ENCODE peak calls at places on chromosomes 5 and 9, in seven cellular contexts. H is tibial nerve; O is uterus; V is SJSA1; P is A549; C is CD4-positive, alpha-beta T cell; E is naive thymus-derived CD4-positive, alpha-beta T cell. R is an unnamed sample.
A peak's percentile ranks its signal among the peaks of the same experiment; 100 is the strongest.

GRCh38 chr5:181028032-181028819 is 11.8 kb upstream of the BTNL9 start:
- DNase-seq in H (no peak), O (no peak), E (no peak), V (no peak), P (peak; percentile 71), C (no peak), R (no peak)

GRCh38 chr9:126857261-126857960 is 3.0 kb upstream of the ZBTB34 start:
- DNase-seq in C (no peak), P (no peak), V (no peak), H (no peak), E (no peak), O (no peak), R (no peak)

GRCh38 chr9:123617286-123617685 is 261.3 kb downstream of the CRB2 start:
- DNase-seq in V (no peak), O (no peak), P (no peak), H (no peak), C (no peak), E (no peak), R (no peak)

GRCh38 chr9:127065592-127065991 is 56.8 kb downstream of the ANGPTL2 start:
- DNase-seq in O (no peak), C (no peak), P (no peak), H (no peak), V (no peak), E (no peak), R (peak; percentile 32)

GRCh38 chr5:80175337-80175736 is 80.5 kb downstream of the SERINC5 start:
- DNase-seq in V (no peak), O (no peak), H (no peak), E (no peak), C (no peak), P (no peak), R (no peak)

GRCh38 chr9:70256123-70256551 is 2.6 kb upstream of the SMC5 start:
- DNase-seq in E (no peak), H (no peak), C (no peak), V (peak; percentile 67), P (no peak), O (no peak), R (peak; percentile 61)

GRCh38 chr9:85508616-85509015 is 233.1 kb downstream of the AGTPBP1 start:
- DNase-seq in O (no peak), P (no peak), E (no peak), V (no peak), C (no peak), H (no peak), R (no peak)

GRCh38 chr5:53962306-53962705 is 348.1 kb downstream of the ARL15 start:
- DNase-seq in E (no peak), C (no peak), H (no peak), O (no peak), P (no peak), V (no peak), R (no peak)

GRCh38 chr5:29208026-29208425 is 1985.5 kb upstream of the CDH6 start:
- DNase-seq in E (no peak), C (no peak), H (no peak), V (no peak), O (no peak), P (no peak), R (no peak)

GRCh38 chr5:33764786-33765185 is 127.0 kb downstream of the ADAMTS12 start:
- DNase-seq in E (no peak), C (no peak), H (no peak), O (no peak), V (no peak), P (no peak), R (no peak)

DNA sequence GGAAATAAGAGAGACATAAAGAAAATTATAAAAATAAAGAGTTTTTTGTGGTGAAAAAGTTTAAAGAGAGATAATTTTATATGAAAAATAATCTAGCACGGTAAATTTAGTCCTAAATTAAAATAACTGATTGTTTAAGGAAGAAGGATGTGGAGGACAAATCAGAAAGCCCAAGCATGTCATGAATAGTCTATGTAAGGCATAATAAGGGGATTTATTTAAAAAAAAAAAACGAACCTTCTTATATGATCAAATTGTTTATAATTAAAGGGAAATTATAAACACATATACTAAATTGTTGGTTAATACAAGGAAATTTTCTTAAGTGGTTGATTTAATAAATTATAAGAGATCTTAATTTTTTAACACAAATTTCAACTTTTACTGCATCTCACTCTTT is 551.8 kb upstream of the TYRP1 start:
- DNase-seq in O (no peak), C (no peak), E (no peak), V (no peak), H (no peak), P (no peak), R (no peak)
- H3K9me3 ChIP-seq in O (no peaks in the 10 kb centered on the region), C (peaks cover 6% of the 10 kb centered on the region), E (no peaks in the 10 kb centered on the region), V (no peaks in the 10 kb centered on the region), H (no peaks in the 10 kb centered on the region), P (peaks cover 8% of the 10 kb centered on the region), R (peaks cover 12% of the 10 kb centered on the region)

GRCh38 chr9:122475717-122476116 is 2.0 kb downstream of the OR1J1 start:
- DNase-seq in E (no peak), C (no peak), P (no peak), O (no peak), V (no peak), H (no peak), R (no peak)
- H3K9me3 ChIP-seq in E (no peaks in the 10 kb centered on the region), C (no peaks in the 10 kb centered on the region), P (no peaks in the 10 kb centered on the region), O (no peaks in the 10 kb centered on the region), V (no peaks in the 10 kb centered on the region), H (no peaks in the 10 kb centered on the region), R (no peaks in the 10 kb centered on the region)

DNA sequence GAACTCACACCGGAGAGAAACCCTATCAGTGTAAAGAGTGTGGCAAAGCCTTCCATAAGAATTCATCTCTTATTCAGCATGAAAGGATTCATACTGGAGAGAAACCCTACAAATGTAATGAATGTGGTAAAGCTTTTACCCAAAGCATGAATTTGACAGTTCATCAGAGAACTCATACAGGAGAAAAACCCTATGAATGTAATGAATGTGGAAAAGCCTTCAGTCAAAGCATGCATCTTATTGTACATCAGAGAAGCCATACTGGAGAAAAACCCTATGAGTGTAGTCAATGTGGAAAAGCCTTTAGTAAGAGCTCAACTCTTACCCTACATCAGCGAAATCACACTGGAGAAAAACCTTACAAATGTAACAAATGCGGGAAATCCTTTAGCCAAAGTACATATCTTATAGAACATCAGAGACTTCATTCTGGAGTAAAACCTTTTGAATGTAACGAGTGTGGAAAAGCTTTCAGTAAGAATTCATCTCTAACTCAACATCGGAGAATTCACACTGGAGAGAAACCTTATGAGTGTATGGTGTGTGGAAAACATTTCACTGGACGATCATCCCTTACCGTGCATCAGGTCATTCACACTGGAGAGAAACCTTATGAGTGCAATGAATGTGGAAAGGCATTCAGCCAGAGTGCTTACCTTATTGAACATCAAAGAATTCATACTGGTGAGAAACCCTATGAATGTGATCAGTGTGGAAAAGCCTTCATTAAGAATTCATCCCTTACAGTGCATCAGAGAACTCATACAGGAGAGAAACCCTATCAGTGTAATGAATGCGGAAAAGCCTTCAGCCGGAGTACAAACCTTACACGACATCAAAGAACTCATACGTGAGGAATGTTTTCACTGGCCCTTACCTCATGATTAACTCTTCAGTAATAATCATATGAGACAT is 8.9 kb upstream of the ZNF454 start:
- DNase-seq in H (no peak), C (no peak), P (no peak), E (no peak), V (no peak), O (no peak), R (no peak)
- H3K9me3 ChIP-seq in H (peaks cover 13% of the 10 kb centered on the region), C (peaks cover 98% of the 10 kb centered on the region), P (peaks cover 82% of the 10 kb centered on the region), E (peaks cover 27% of the 10 kb centered on the region), V (peaks cover 66% of the 10 kb centered on the region), O (no peaks in the 10 kb centered on the region), R (peaks cover 54% of the 10 kb centered on the region)

DNA sequence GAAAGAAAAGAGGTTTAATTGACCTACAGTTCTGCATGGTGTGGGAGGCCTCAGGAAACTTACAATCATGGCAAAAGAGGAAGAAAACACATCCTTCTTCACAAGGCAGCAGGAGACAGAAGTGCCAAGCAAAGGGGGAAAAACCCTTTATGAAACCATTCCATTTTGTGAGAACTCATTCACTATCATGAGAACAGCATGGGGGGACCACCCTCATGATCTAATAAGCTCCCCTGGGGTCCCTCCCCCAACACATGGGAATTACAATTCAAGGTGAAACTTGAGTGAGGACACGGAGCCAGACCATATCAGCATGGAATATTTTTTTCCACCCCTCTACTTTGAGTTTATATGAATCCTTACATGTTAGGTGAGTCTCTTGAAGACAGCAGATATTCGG is 173.7 kb downstream of the PHF2 start:
- DNase-seq in V (no peak), E (no peak), H (no peak), O (no peak), C (no peak), P (no peak), R (no peak)
- H3K9me3 ChIP-seq in V (peaks cover 7% of the 10 kb centered on the region), E (no peaks in the 10 kb centered on the region), H (no peaks in the 10 kb centered on the region), O (no peaks in the 10 kb centered on the region), C (peaks cover 41% of the 10 kb centered on the region), P (peaks cover 45% of the 10 kb centered on the region), R (peaks cover 8% of the 10 kb centered on the region)

GRCh38 chr5:2298746-2299145 is 416.0 kb upstream of the IRX4 start:
- DNase-seq in P (no peak), O (no peak), C (no peak), E (no peak), H (no peak), V (no peak), R (no peak)
- H3K9me3 ChIP-seq in P (no peaks in the 10 kb centered on the region), O (no peaks in the 10 kb centered on the region), C (no peaks in the 10 kb centered on the region), E (no peaks in the 10 kb centered on the region), H (no peaks in the 10 kb centered on the region), V (peaks cover 43% of the 10 kb centered on the region), R (peaks cover 72% of the 10 kb centered on the region)

GRCh38 chr5:62083247-62083646 is 222.8 kb upstream of the KIF2A start:
- DNase-seq in V (no peak), C (no peak), E (no peak), O (no peak), H (no peak), P (no peak), R (no peak)
- H3K9me3 ChIP-seq in V (no peaks in the 10 kb centered on the region), C (no peaks in the 10 kb centered on the region), E (no peaks in the 10 kb centered on the region), O (no peaks in the 10 kb centered on the region), H (no peaks in the 10 kb centered on the region), P (no peaks in the 10 kb centered on the region), R (no peaks in the 10 kb centered on the region)

GRCh38 chr5:150901446-150901845 is 3.3 kb downstream of the ZNF300 start:
- DNase-seq in E (no peak), V (no peak), O (no peak), P (no peak), H (no peak), C (no peak), R (no peak)
- H3K9me3 ChIP-seq in E (peaks cover 5% of the 10 kb centered on the region), V (peaks cover 12% of the 10 kb centered on the region), O (peaks cover 7% of the 10 kb centered on the region), P (peaks cover 76% of the 10 kb centered on the region), H (peaks cover 5% of the 10 kb centered on the region), C (peaks cover 83% of the 10 kb centered on the region), R (peaks cover 8% of the 10 kb centered on the region)